ENCODE peak calls at places on chromosomes 12 and 14, in seven cellular contexts. One of them, this sample, is unnamed.

GRCh38 chr12:22684526-22685118 is 59.7 kb downstream of the ETNK1 start:
- DNase-seq in progenitor cell of endocrine pancreas: no peak
- DNase-seq in neural progenitor cell: peak
- DNase-seq in suprapubic skin: no peak
- DNase-seq in IMR-90: peak
- DNase-seq in A549: peak
- DNase-seq in fibroblast of mammary gland: peak
- DNase-seq in this sample: no peak

GRCh38 chr12:48775991-48776649 is 12.8 kb downstream of the ADCY6 start:
- DNase-seq in suprapubic skin: no peak
- DNase-seq in fibroblast of mammary gland: no peak
- DNase-seq in progenitor cell of endocrine pancreas: no peak
- DNase-seq in IMR-90: no peak
- DNase-seq in neural progenitor cell: no peak
- DNase-seq in A549: no peak
- DNase-seq in this sample: no peak

GRCh38 chr14:95609398-95609990 is 74.6 kb downstream of the GLRX5 start:
- DNase-seq in suprapubic skin: no peak
- DNase-seq in neural progenitor cell: peak
- DNase-seq in A549: peak
- DNase-seq in progenitor cell of endocrine pancreas: peak
- DNase-seq in fibroblast of mammary gland: peak
- DNase-seq in IMR-90: peak
- DNase-seq in this sample: peak

GRCh38 chr12:92365333-92365732 is 219.7 kb upstream of the BTG1 start:
- DNase-seq in fibroblast of mammary gland: no peak
- DNase-seq in neural progenitor cell: no peak
- DNase-seq in suprapubic skin: no peak
- DNase-seq in progenitor cell of endocrine pancreas: no peak
- DNase-seq in A549: no peak
- DNase-seq in IMR-90: no peak
- DNase-seq in this sample: no peak

GRCh38 chr12:30622509-30622908 is 73.2 kb downstream of the IPO8 start:
- DNase-seq in A549: peak
- DNase-seq in suprapubic skin: no peak
- DNase-seq in IMR-90: peak
- DNase-seq in progenitor cell of endocrine pancreas: no peak
- DNase-seq in fibroblast of mammary gland: peak
- DNase-seq in neural progenitor cell: no peak
- DNase-seq in this sample: no peak

GRCh38 chr12:18153826-18154225 is 63.8 kb upstream of the RERGL start:
- DNase-seq in progenitor cell of endocrine pancreas: no peak
- DNase-seq in fibroblast of mammary gland: no peak
- DNase-seq in neural progenitor cell: peak
- DNase-seq in suprapubic skin: no peak
- DNase-seq in IMR-90: no peak
- DNase-seq in A549: no peak
- DNase-seq in this sample: no peak

GRCh38 chr12:15244341-15244740 is 23.1 kb upstream of the RERG start:
- DNase-seq in fibroblast of mammary gland: no peak
- DNase-seq in progenitor cell of endocrine pancreas: no peak
- DNase-seq in neural progenitor cell: no peak
- DNase-seq in suprapubic skin: no peak
- DNase-seq in IMR-90: no peak
- DNase-seq in A549: no peak
- DNase-seq in this sample: no peak

GRCh38 chr12:13135336-13136178 is 32.1 kb upstream of the GSG1 start:
- DNase-seq in IMR-90: peak
- DNase-seq in neural progenitor cell: no peak
- DNase-seq in A549: peak
- DNase-seq in progenitor cell of endocrine pancreas: no peak
- DNase-seq in fibroblast of mammary gland: peak
- DNase-seq in suprapubic skin: peak
- DNase-seq in this sample: no peak

GRCh38 chr14:22113401-22113800 is 439.8 kb upstream of the OR4E1 start:
- DNase-seq in fibroblast of mammary gland: no peak
- DNase-seq in suprapubic skin: no peak
- DNase-seq in IMR-90: no peak
- DNase-seq in neural progenitor cell: no peak
- DNase-seq in progenitor cell of endocrine pancreas: no peak
- DNase-seq in A549: no peak
- DNase-seq in this sample: no peak

GRCh38 chr12:3299929-3300832 is 190.8 kb upstream of the PRMT8 start:
- DNase-seq in A549: peak
- DNase-seq in fibroblast of mammary gland: peak
- DNase-seq in progenitor cell of endocrine pancreas: peak
- DNase-seq in suprapubic skin: peak
- DNase-seq in IMR-90: peak
- DNase-seq in neural progenitor cell: peak
- DNase-seq in this sample: peak

GRCh38 chr12:114683709-114684097 is 272 bp downstream of the TBX3 start:
- DNase-seq in suprapubic skin: no peak
- DNase-seq in progenitor cell of endocrine pancreas: no peak
- DNase-seq in IMR-90: no peak
- DNase-seq in fibroblast of mammary gland: no peak
- DNase-seq in A549: no peak
- DNase-seq in neural progenitor cell: no peak
- DNase-seq in this sample: no peak

GRCh38 chr12:19398376-19399363 is 40.6 kb upstream of the AEBP2 start:
- DNase-seq in suprapubic skin: peak
- DNase-seq in A549: no peak
- DNase-seq in progenitor cell of endocrine pancreas: no peak
- DNase-seq in IMR-90: no peak
- DNase-seq in neural progenitor cell: no peak
- DNase-seq in fibroblast of mammary gland: peak
- DNase-seq in this sample: no peak

GRCh38 chr12:104458645-104459555 is 2.2 kb downstream of the CHST11 start:
- DNase-seq in neural progenitor cell: peak
- DNase-seq in A549: no peak
- DNase-seq in progenitor cell of endocrine pancreas: no peak
- DNase-seq in fibroblast of mammary gland: peak
- DNase-seq in suprapubic skin: no peak
- DNase-seq in IMR-90: no peak
- DNase-seq in this sample: no peak

GRCh38 chr12:104457746-104458644 is 1.2 kb downstream of the CHST11 start:
- DNase-seq in A549: peak
- DNase-seq in suprapubic skin: no peak
- DNase-seq in IMR-90: no peak
- DNase-seq in neural progenitor cell: peak
- DNase-seq in fibroblast of mammary gland: no peak
- DNase-seq in progenitor cell of endocrine pancreas: peak
- DNase-seq in this sample: peak

GRCh38 chr12:104455594-104456416 is 943 bp upstream of the CHST11 start:
- DNase-seq in suprapubic skin: no peak
- DNase-seq in fibroblast of mammary gland: no peak
- DNase-seq in progenitor cell of endocrine pancreas: no peak
- DNase-seq in IMR-90: no peak
- DNase-seq in A549: no peak
- DNase-seq in neural progenitor cell: no peak
- DNase-seq in this sample: no peak

GRCh38 chr12:104456417-104456949 is at the start of gene CHST11:
- DNase-seq in neural progenitor cell: peak
- DNase-seq in progenitor cell of endocrine pancreas: peak
- DNase-seq in IMR-90: peak
- DNase-seq in A549: peak
- DNase-seq in fibroblast of mammary gland: peak
- DNase-seq in suprapubic skin: peak
- DNase-seq in this sample: peak

DNA sequence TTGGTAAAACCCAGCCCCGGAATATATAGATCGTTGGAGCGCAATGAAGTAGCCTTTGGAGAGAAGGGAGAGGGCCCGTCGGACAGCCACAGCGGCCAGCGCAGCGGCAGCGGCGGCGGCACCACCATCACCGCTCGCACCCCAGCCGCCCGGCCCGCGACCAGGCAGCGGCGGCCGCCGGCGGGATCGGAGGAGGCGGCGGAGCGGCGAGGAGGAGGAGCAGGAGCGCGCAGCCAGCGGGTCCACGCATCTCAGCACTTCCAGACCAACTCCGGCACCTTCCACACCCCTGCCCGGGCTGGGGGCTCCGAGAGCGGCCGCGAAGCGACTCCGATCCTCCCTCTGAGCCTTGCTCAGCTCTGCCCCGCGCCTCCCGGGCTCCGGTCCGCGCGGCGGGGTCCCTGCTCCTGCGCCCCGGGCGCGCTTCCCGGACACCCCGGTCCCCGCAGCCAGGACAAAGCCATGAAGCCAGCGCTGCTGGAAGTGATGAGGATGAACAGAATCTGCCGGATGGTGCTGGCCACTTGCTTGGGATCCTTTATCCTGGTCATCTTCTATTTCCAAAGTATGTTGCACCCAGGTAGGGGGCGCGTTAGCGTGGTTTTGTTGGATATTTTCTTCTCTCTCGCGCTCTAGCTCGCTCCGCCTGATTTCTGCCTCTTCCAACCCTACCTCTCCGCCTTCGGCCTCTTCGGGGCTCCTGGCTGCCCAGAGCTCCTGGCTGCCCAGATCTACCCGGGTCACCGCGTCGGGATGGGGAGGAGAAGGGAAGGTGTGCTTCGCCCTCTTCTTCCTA is 400 bp downstream of the CHST11 start:
- DNase-seq in IMR-90: peak
- DNase-seq in progenitor cell of endocrine pancreas: peak
- DNase-seq in fibroblast of mammary gland: peak
- DNase-seq in suprapubic skin: peak
- DNase-seq in A549: peak
- DNase-seq in neural progenitor cell: peak
- DNase-seq in this sample: peak
- TF ChIP-seq CTCF in IMR-90: peak
- TF ChIP-seq CTCF in progenitor cell of endocrine pancreas: peak
- TF ChIP-seq CTCF in fibroblast of mammary gland: peak
- TF ChIP-seq CTCF in suprapubic skin: no peak
- TF ChIP-seq CTCF in A549: peak
- TF ChIP-seq CTCF in neural progenitor cell: peak
- TF ChIP-seq CTCF in this sample: peak

GRCh38 chr12:43501705-43502104 is 50.3 kb downstream of the ADAMTS20 start:
- DNase-seq in suprapubic skin: no peak
- DNase-seq in progenitor cell of endocrine pancreas: no peak
- DNase-seq in A549: peak
- DNase-seq in IMR-90: peak
- DNase-seq in fibroblast of mammary gland: peak
- DNase-seq in neural progenitor cell: peak
- DNase-seq in this sample: no peak
- TF ChIP-seq CTCF in suprapubic skin: no peak
- TF ChIP-seq CTCF in progenitor cell of endocrine pancreas: peak
- TF ChIP-seq CTCF in A549: peak
- TF ChIP-seq CTCF in IMR-90: peak
- TF ChIP-seq CTCF in fibroblast of mammary gland: peak
- TF ChIP-seq CTCF in neural progenitor cell: peak
- TF ChIP-seq CTCF in this sample: peak

DNA sequence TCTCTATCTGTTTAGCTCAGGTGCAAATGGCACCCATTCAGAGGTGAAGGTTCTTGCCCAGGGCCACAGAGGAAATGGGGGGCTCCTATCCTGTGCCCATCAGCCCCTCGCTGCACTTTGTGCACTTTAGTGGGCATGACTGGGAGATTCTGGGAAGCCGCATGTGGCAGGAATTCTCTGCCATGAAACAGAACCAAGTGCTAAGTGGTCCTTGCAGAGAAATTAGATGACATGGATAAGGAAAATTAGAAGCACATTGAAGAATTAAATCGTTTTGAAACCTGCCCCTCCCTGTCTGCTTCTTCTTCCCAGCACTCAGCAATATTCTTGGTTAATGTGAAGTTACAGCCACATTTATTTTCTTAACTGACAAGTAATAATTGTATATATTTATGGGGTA is 185.2 kb upstream of the RTL1 start:
- DNase-seq in neural progenitor cell: no peak
- DNase-seq in suprapubic skin: no peak
- DNase-seq in progenitor cell of endocrine pancreas: no peak
- DNase-seq in IMR-90: no peak
- DNase-seq in A549: no peak
- DNase-seq in fibroblast of mammary gland: no peak
- DNase-seq in this sample: no peak
- TF ChIP-seq CTCF in neural progenitor cell: no peak
- TF ChIP-seq CTCF in suprapubic skin: no peak
- TF ChIP-seq CTCF in progenitor cell of endocrine pancreas: no peak
- TF ChIP-seq CTCF in IMR-90: no peak
- TF ChIP-seq CTCF in A549: no peak
- TF ChIP-seq CTCF in fibroblast of mammary gland: no peak
- TF ChIP-seq CTCF in this sample: no peak

DNA sequence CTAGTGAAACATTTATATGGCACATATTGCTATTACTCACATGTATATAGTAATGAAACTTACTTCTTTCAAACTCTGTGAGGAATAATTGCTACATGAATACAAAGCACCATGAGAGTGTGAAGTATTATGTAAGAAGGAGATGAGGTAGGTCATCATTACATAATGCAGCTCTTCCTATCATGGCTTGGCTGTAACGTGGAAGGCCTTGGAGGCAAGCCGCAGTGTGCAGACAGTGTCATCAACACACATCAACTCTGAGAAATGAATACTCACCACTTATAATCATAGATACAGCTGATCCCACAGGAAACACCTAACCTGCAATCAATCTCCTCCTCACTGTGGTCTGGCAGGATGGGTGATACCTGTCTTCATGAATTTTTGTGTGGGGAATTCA is 49.9 kb upstream of the CCDC91 start:
- DNase-seq in fibroblast of mammary gland: no peak
- DNase-seq in suprapubic skin: no peak
- DNase-seq in neural progenitor cell: no peak
- DNase-seq in A549: no peak
- DNase-seq in progenitor cell of endocrine pancreas: no peak
- DNase-seq in IMR-90: no peak
- DNase-seq in this sample: no peak
- TF ChIP-seq CTCF in fibroblast of mammary gland: no peak
- TF ChIP-seq CTCF in suprapubic skin: no peak
- TF ChIP-seq CTCF in neural progenitor cell: no peak
- TF ChIP-seq CTCF in A549: no peak
- TF ChIP-seq CTCF in progenitor cell of endocrine pancreas: no peak
- TF ChIP-seq CTCF in IMR-90: no peak
- TF ChIP-seq CTCF in this sample: no peak

DNA sequence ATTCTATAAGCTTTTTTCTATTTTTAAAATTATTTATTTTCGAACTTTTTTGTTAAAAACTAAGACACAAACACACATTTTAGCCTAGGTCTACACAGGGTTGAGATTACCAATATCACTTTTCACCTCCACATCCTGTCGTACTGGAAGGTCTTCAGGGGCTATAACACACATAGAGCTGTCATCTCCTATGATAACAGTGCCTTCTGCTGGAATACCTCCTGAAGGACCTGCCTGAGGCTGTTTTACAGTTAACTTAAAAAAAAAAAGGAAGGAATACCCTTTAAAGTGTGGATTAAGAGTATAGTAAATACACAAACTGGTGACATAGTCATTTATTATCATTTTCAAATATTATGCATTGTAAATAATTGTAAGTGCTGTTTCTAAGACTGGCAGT is 43.0 kb downstream of the RASSF8 start:
- DNase-seq in progenitor cell of endocrine pancreas: no peak
- DNase-seq in A549: peak
- DNase-seq in neural progenitor cell: no peak
- DNase-seq in fibroblast of mammary gland: no peak
- DNase-seq in IMR-90: no peak
- DNase-seq in suprapubic skin: no peak
- DNase-seq in this sample: no peak
- TF ChIP-seq CTCF in progenitor cell of endocrine pancreas: no peak
- TF ChIP-seq CTCF in A549: peak
- TF ChIP-seq CTCF in neural progenitor cell: no peak
- TF ChIP-seq CTCF in fibroblast of mammary gland: no peak
- TF ChIP-seq CTCF in IMR-90: peak
- TF ChIP-seq CTCF in suprapubic skin: no peak
- TF ChIP-seq CTCF in this sample: no peak

This sample was measured in glutamatergic neuron.